ENCODE peak calls at places on chromosomes 5 and 9, in five cellular contexts. D is T-cell, Y is H54, Q is A549, V is HTR-8/SVneo. G is an unnamed sample.
A peak's percentile ranks its signal among the peaks of the same experiment; 100 is the strongest.

GRCh38 chr9:34993502-34994428 is 4.2 kb downstream of the DNAJB5 start:
- DNase-seq in D (no peak), Y (peak; percentile 11), Q (no peak), V (no peak), G (no peak)

GRCh38 chr5:73709536-73710129 is 83.6 kb downstream of the ARHGEF28 start:
- DNase-seq in D (no peak), Y (no peak), Q (no peak), V (no peak), G (no peak)

GRCh38 chr9:4515958-4516375 is 25.7 kb downstream of the SLC1A1 start:
- DNase-seq in D (no peak), Y (no peak), Q (no peak), V (no peak), G (no peak)

GRCh38 chr5:142795246-142795645 is 25.1 kb downstream of the ARHGAP26 start:
- DNase-seq in D (no peak), Y (no peak), Q (no peak), V (no peak), G (no peak)

GRCh38 chr5:172956936-172957335 is 2.3 kb upstream of the RPL26L1 start:
- DNase-seq in D (no peak), Y (no peak), Q (no peak), V (no peak), G (no peak)

GRCh38 chr9:11312976-11313375 is 700.2 kb upstream of the PTPRD start:
- DNase-seq in D (no peak), Y (no peak), Q (no peak), V (no peak), G (no peak)

GRCh38 chr5:9930156-9930555 is 300.0 kb upstream of the TAS2R1 start:
- DNase-seq in D (no peak), Y (no peak), Q (no peak), V (no peak), G (no peak)

GRCh38 chr5:180820788-180821321 is 18.2 kb upstream of the MGAT1 start:
- DNase-seq in D (no peak), Y (no peak), Q (no peak), V (no peak), G (no peak)

GRCh38 chr5:150058480-150059126 is 27.8 kb downstream of the CSF1R start:
- DNase-seq in D (no peak), Y (peak; percentile 64), Q (no peak), V (peak; percentile 77), G (no peak)

GRCh38 chr5:131230406-131230805 is 33.4 kb upstream of the CDC42SE2 start:
- DNase-seq in D (no peak), Y (no peak), Q (peak; percentile 23), V (no peak), G (no peak)

GRCh38 chr9:127078988-127079387 is 43.4 kb downstream of the ANGPTL2 start:
- DNase-seq in D (no peak), Y (no peak), Q (no peak), V (no peak), G (no peak)

G was measured in CD8-positive, alpha-beta T cell.